ENCODE peak calls at places on chromosomes 3 and 15, in nine cellular contexts. D is WTC11, J is heart left ventricle, A is fibroblast of lung, Q is left lung, X is ovary, T is MM.1S, M is epithelial cell of proximal tubule, L is GM23338. W is an unnamed sample.
A peak's percentile ranks its signal among the peaks of the same experiment; 100 is the strongest.

GRCh38 chr3:59308684-59309083 is 258.9 kb upstream of the CFAP20DC start:
- DNase-seq in D (peak; percentile 15), J (no peak), A (no peak), Q (no peak), X (no peak), T (no peak), M (no peak), L (peak; percentile 28), W (no peak)

GRCh38 chr3:32194653-32195052 is 43.8 kb upstream of the CMTM8 start:
- DNase-seq in D (no peak), J (no peak), A (peak; percentile 11), Q (no peak), X (no peak), T (no peak), M (no peak), L (no peak), W (no peak)

GRCh38 chr3:31219131-31219843 is 313.4 kb upstream of the STT3B start:
- DNase-seq in D (no peak), J (no peak), A (no peak), Q (no peak), X (no peak), T (no peak), M (no peak), L (no peak), W (peak; percentile 86)

GRCh38 chr15:80778964-80779657 is at the start of gene CEMIP:
- DNase-seq in D (peak; percentile 92), J (peak; percentile 69), A (peak; percentile 66), Q (peak; percentile 70), X (peak; percentile 74), T (peak; percentile 73), M (no peak), L (peak; percentile 90), W (peak; percentile 54)

GRCh38 chr3:27730774-27731659 is 8.9 kb upstream of the EOMES start:
- DNase-seq in D (no peak), J (no peak), A (no peak), Q (no peak), X (no peak), T (no peak), M (no peak), L (peak; percentile 72), W (no peak)

GRCh38 chr3:100106531-100107155 is 7.7 kb downstream of the FILIP1L start:
- DNase-seq in D (no peak), J (no peak), A (peak; percentile 39), Q (no peak), X (no peak), T (no peak), M (no peak), L (no peak), W (peak; percentile 3)

GRCh38 chr15:51706931-51707608 is 25.8 kb downstream of the SCG3 start:
- DNase-seq in D (no peak), J (no peak), A (no peak), Q (no peak), X (no peak), T (no peak), M (no peak), L (no peak), W (no peak)

GRCh38 chr3:24680214-24680967 is 185.7 kb upstream of the THRB start:
- DNase-seq in D (peak; percentile 83), J (peak; percentile 54), A (peak; percentile 37), Q (peak; percentile 54), X (peak; percentile 67), T (peak; percentile 42), M (no peak), L (peak; percentile 87), W (peak; percentile 54)

GRCh38 chr3:11248596-11248995 is 23.6 kb upstream of the ATG7 start:
- DNase-seq in D (no peak), J (no peak), A (no peak), Q (no peak), X (no peak), T (no peak), M (no peak), L (no peak), W (no peak)

GRCh38 chr3:95341314-95341713 is 1278.5 kb downstream of the NSUN3 start:
- DNase-seq in D (no peak), J (no peak), A (no peak), Q (no peak), X (no peak), T (no peak), M (peak; percentile 63), L (no peak), W (no peak)

GRCh38 chr3:182165234-182165633 is 453.5 kb downstream of the SOX2 start:
- DNase-seq in D (no peak), J (no peak), A (no peak), Q (peak; percentile 53), X (no peak), T (no peak), M (peak; percentile 64), L (no peak), W (no peak)

GRCh38 chr3:89227634-89228033 is 120.2 kb downstream of the EPHA3 start:
- DNase-seq in D (no peak), J (no peak), A (peak; percentile 55), Q (no peak), X (no peak), T (no peak), M (no peak), L (no peak), W (no peak)

GRCh38 chr3:190252080-190252479 is 70.2 kb downstream of the CLDN1 start:
- DNase-seq in D (no peak), J (no peak), A (peak; percentile 92), Q (no peak), X (peak; percentile 33), T (no peak), M (peak; percentile 61), L (no peak), W (peak; percentile 34)

GRCh38 chr15:70717237-70717793 is 46.0 kb downstream of the UACA start:
- DNase-seq in D (no peak), J (no peak), A (peak; percentile 42), Q (no peak), X (no peak), T (no peak), M (no peak), L (no peak), W (no peak)

GRCh38 chr3:4524423-4524769 is 31.2 kb downstream of the ITPR1 start:
- DNase-seq in D (no peak), J (peak; percentile 42), A (peak; percentile 96), Q (no peak), X (no peak), T (no peak), M (no peak), L (no peak), W (no peak)

GRCh38 chr3:72338082-72338941 is 509.9 kb downstream of the SHQ1 start:
- DNase-seq in D (no peak), J (no peak), A (no peak), Q (no peak), X (no peak), T (no peak), M (peak; percentile 30), L (no peak), W (no peak)

DNA sequence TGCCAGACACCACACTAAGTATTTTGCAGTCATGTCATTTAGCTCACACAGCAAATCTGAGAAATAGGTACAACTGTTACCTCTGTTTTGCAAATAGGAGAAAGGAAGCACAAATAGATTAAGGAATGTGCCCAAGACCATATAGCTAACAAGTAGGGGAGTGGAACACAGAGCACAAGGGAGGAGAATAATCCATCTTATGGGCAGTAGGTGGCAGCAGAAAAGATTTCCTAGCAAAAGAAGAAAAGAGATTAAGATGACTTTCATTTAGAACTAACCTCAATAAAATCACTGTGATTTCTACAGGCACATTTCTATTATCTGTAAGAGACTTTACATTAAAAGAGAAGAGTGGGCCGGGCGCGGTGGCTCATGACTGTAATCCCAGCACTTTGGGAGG is 49.1 kb downstream of the NR1I2 start:
- DNase-seq in D (no peak), J (no peak), A (no peak), Q (no peak), X (no peak), T (no peak), M (no peak), L (peak; percentile 53), W (no peak)
- TF ChIP-seq CTCF in D (no peak), J (peak; percentile 12), A (peak; percentile 20), Q (no peak), X (no peak), T (peak; percentile 11), M (peak; percentile 35), L (peak; percentile 49), W (no peak)

GRCh38 chr3:153284282-153284938 is 122.4 kb downstream of the RAP2B start:
- DNase-seq in D (no peak), J (peak; percentile 48), A (peak; percentile 94), Q (peak; percentile 77), X (peak; percentile 47), T (no peak), M (peak; percentile 35), L (no peak), W (peak; percentile 59)

GRCh38 chr3:153287017-153287416 is 125.0 kb downstream of the RAP2B start:
- DNase-seq in D (no peak), J (no peak), A (no peak), Q (no peak), X (no peak), T (no peak), M (no peak), L (no peak), W (no peak)

GRCh38 chr3:153289334-153289808 is 127.3 kb downstream of the RAP2B start:
- DNase-seq in D (no peak), J (no peak), A (peak; percentile 21), Q (no peak), X (no peak), T (peak; percentile 41), M (no peak), L (no peak), W (no peak)

GRCh38 chr3:153285982-153286381 is 124.0 kb downstream of the RAP2B start:
- DNase-seq in D (no peak), J (no peak), A (no peak), Q (no peak), X (no peak), T (no peak), M (no peak), L (no peak), W (no peak)

DNA sequence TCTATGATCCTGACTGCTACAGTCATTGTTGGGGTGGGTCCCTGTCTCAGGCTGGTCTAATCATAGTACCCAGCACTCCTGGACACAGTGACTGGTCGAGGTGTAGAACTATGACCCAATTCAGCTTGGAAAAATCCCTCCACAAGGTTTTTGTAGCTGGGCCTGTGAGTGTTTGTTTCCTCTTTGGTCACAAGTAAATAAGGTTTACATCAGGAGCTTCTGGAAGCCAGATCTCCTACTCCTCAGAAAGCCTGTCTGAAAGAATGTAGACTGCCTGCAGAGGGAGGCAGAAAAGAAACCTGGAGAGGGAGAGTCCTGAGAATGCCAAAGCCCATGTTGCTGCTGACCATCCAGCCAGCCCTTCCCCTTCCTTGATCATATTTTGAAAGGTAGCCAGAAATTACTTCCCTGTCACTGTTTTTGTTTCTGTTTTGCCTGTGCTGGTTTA is 123.2 kb downstream of the RAP2B start:
- DNase-seq in D (no peak), J (peak; percentile 30), A (peak; percentile 34), Q (no peak), X (no peak), T (no peak), M (no peak), L (peak; percentile 51), W (no peak)
- TF ChIP-seq CTCF in D (no peak), J (no peak), A (no peak), Q (no peak), X (no peak), T (no peak), M (no peak), L (no peak), W (no peak)

GRCh38 chr3:36142746-36143145 is 237.6 kb upstream of the STAC start:
- DNase-seq in D (no peak), J (no peak), A (no peak), Q (no peak), X (no peak), T (no peak), M (no peak), L (no peak), W (no peak)
- TF ChIP-seq CTCF in D (no peak), J (no peak), A (no peak), Q (no peak), X (no peak), T (no peak), M (no peak), L (no peak), W (no peak)

GRCh38 chr3:49124991-49125670 is 4.5 kb upstream of the USP19 start:
- DNase-seq in D (peak; percentile 26), J (no peak), A (no peak), Q (no peak), X (no peak), T (no peak), M (no peak), L (peak; percentile 7), W (peak; percentile 28)
- TF ChIP-seq CTCF in D (no peak), J (no peak), A (peak; percentile 2), Q (no peak), X (no peak), T (peak; percentile 21), M (no peak), L (no peak), W (peak; percentile 37)

W was measured in GM12865.